ENCODE peak calls at places on chromosome X, in six cellular contexts. C is Calu3; B is stimulated activated CD8-positive, alpha-beta memory T cell treated with anti-CD3 and anti-CD28 coated beads, Interleukin-4, amount 100 ng/mL, for 24 hours; I is NB4; Q is left kidney; M is NCI-H748 treated with DMSO at 0.1 percent for 48 hours. P is an unnamed sample.

GRCh38 chrX:74449322-74449936 is 28.1 kb downstream of the SLC16A2 start:
- DNase-seq in B (no peak), I (peak), M (no peak), C (peak), Q (no peak), P (no peak)

GRCh38 chrX:134634691-134635090 is 23.6 kb downstream of the PLAC1 start:
- DNase-seq in C (no peak), Q (no peak), M (no peak), I (peak), B (no peak), P (peak)

GRCh38 chrX:31497086-31497485 is 425.2 kb upstream of the FTHL17 start:
- DNase-seq in I (no peak), M (no peak), B (no peak), Q (no peak), C (no peak), P (no peak)

GRCh38 chrX:17635231-17635630 is 102.1 kb upstream of the SCML1 start:
- DNase-seq in C (peak), Q (peak), I (no peak), M (peak), B (no peak), P (no peak)

GRCh38 chrX:128816919-128817318 is 706.4 kb downstream of the SMARCA1 start:
- DNase-seq in C (no peak), I (peak), B (no peak), Q (peak), M (peak), P (peak)

GRCh38 chrX:153474266-153474665 is 3.9 kb upstream of the HAUS7 start:
- DNase-seq in C (no peak), I (peak), Q (no peak), M (no peak), B (no peak), P (no peak)

GRCh38 chrX:25721564-25721963 is 416.6 kb upstream of the MAGEB18 start:
- DNase-seq in M (peak), C (no peak), Q (peak), B (no peak), I (peak), P (peak)

GRCh38 chrX:134172588-134173259 is 64.3 kb upstream of the CCDC160 start:
- DNase-seq in I (no peak), M (no peak), B (no peak), Q (peak), C (peak), P (peak)